ENCODE peak calls at places on chromosome X, in five cellular contexts. I is left kidney; N is WTC11; S is AG08396; B is activated naive CD4-positive, alpha-beta T cell. L is an unnamed sample.

GRCh38 chrX:68838571-68838910 is 9.7 kb downstream of the EFNB1 start:
- DNase-seq in N (no peak), S (no peak), B (no peak), I (no peak), L (no peak)

GRCh38 chrX:131778269-131779218 is 234.7 kb downstream of the OR13H1 start:
- DNase-seq in N (no peak), S (peak; percentile 30), I (no peak), B (peak; percentile 40), L (no peak)

GRCh38 chrX:110397904-110398303 is 39.3 kb downstream of the RTL9 start:
- DNase-seq in N (no peak), B (no peak), S (no peak), I (peak; percentile 22), L (no peak)

GRCh38 chrX:47194388-47194787 is 759 bp downstream of the UBA1 start:
- DNase-seq in I (no peak), B (no peak), S (no peak), N (no peak), L (no peak)

GRCh38 chrX:2817036-2817435 is 11.7 kb upstream of the GYG2 start:
- DNase-seq in S (no peak), N (no peak), B (no peak), I (no peak), L (no peak)

GRCh38 chrX:9340619-9341304 is 124.1 kb upstream of the TBL1X start:
- DNase-seq in I (no peak), N (no peak), B (peak; percentile 34), S (no peak), L (peak; percentile 21)

GRCh38 chrX:30930679-30931078 is 41.6 kb upstream of the TAB3 start:
- DNase-seq in I (no peak), S (no peak), B (no peak), N (no peak), L (no peak)

GRCh38 chrX:20438871-20439526 is 172.3 kb upstream of the RPS6KA3 start:
- DNase-seq in S (no peak), B (no peak), N (no peak), I (peak; percentile 9), L (no peak)

GRCh38 chrX:110097920-110098319 is 95.0 kb downstream of the TMEM164 start:
- DNase-seq in S (no peak), I (no peak), N (no peak), B (no peak), L (no peak)

GRCh38 chrX:48613502-48614160 is 16.3 kb downstream of the WDR13 start:
- DNase-seq in B (no peak), N (no peak), I (no peak), S (peak; percentile 36), L (no peak)

GRCh38 chrX:78029663-78030062 is 60.2 kb upstream of the PGAM4 start:
- DNase-seq in B (no peak), S (peak; percentile 38), N (peak; percentile 20), I (peak; percentile 29), L (peak; percentile 8)

GRCh38 chrX:47637546-47638195 is 7.9 kb upstream of the CFP start:
- DNase-seq in N (peak; percentile 70), B (peak; percentile 23), I (peak; percentile 56), S (no peak), L (no peak)

GRCh38 chrX:44462851-44463250 is 79.8 kb downstream of the FUNDC1 start:
- DNase-seq in S (peak; percentile 17), N (no peak), B (no peak), I (peak; percentile 22), L (no peak)

GRCh38 chrX:67555578-67556203 is 11.9 kb downstream of the AR start:
- DNase-seq in I (peak; percentile 3), N (peak; percentile 41), B (no peak), S (peak; percentile 50), L (peak; percentile 19)

GRCh38 chrX:11480626-11481025 is 185.1 kb downstream of the ARHGAP6 start:
- DNase-seq in I (no peak), N (no peak), B (no peak), S (no peak), L (no peak)

GRCh38 chrX:154490021-154490413 is 412 bp downstream of the SLC10A3 start:
- DNase-seq in I (peak; percentile 31), S (peak; percentile 54), B (no peak), N (no peak), L (peak; percentile 45)

GRCh38 chrX:10557166-10557565 is 63.2 kb downstream of the MID1 start:
- DNase-seq in N (no peak), B (no peak), S (no peak), I (no peak), L (no peak)

GRCh38 chrX:11109968-11110367 is 1.2 kb upstream of the HCCS start:
- DNase-seq in S (no peak), N (no peak), I (no peak), B (no peak), L (no peak)

GRCh38 chrX:124736553-124737240 is 390.3 kb downstream of the SH2D1A start:
- DNase-seq in I (peak; percentile 18), N (peak; percentile 86), S (no peak), B (peak; percentile 61), L (no peak)

GRCh38 chrX:123960956-123961267 is 594 bp upstream of the STAG2 start:
- DNase-seq in I (no peak), S (no peak), B (no peak), N (no peak), L (no peak)

GRCh38 chrX:12011075-12011474 is 127.2 kb upstream of the FRMPD4 start:
- DNase-seq in S (peak; percentile 23), B (no peak), I (no peak), N (no peak), L (no peak)

GRCh38 chrX:47540754-47541538 is 20.1 kb upstream of the ARAF start:
- DNase-seq in N (peak; percentile 54), B (no peak), I (peak; percentile 96), S (peak; percentile 89), L (peak; percentile 89)

GRCh38 chrX:132184871-132185270 is 34.4 kb downstream of the RAP2C start:
- DNase-seq in I (no peak), S (no peak), B (no peak), N (no peak), L (no peak)

GRCh38 chrX:69060631-69061408 is 104.4 kb downstream of the PJA1 start:
- DNase-seq in B (no peak), S (no peak), N (peak; percentile 37), I (peak; percentile 83), L (peak; percentile 37)

GRCh38 chrX:80285131-80285773 is 135.0 kb upstream of the TENT5D start:
- DNase-seq in I (peak; percentile 69), N (peak; percentile 39), S (peak; percentile 3), B (no peak), L (peak; percentile 63)

GRCh38 chrX:153598541-153599191 is at the start of gene CCNQ:
- DNase-seq in S (peak; percentile 48), N (peak; percentile 22), I (peak; percentile 46), B (no peak), L (peak; percentile 55)

GRCh38 chrX:153430796-153431195 is 15.1 kb downstream of the TREX2 start:
- DNase-seq in I (no peak), S (no peak), N (no peak), B (no peak), L (no peak)

GRCh38 chrX:10582945-10583344 is 37.4 kb downstream of the MID1 start:
- DNase-seq in B (no peak), I (no peak), S (peak; percentile 26), N (no peak), L (no peak)

GRCh38 chrX:20838477-20838876 is 535.7 kb upstream of the CNKSR2 start:
- DNase-seq in B (no peak), S (no peak), N (no peak), I (no peak), L (no peak)

GRCh38 chrX:109685656-109686078 is 47.4 kb downstream of the ACSL4 start:
- DNase-seq in B (no peak), S (no peak), N (no peak), I (no peak), L (no peak)

GRCh38 chrX:20743054-20743453 is 476.3 kb upstream of the RPS6KA3 start:
- DNase-seq in B (no peak), I (peak; percentile 2), S (no peak), N (no peak), L (no peak)

GRCh38 chrX:34656842-34657780 is at the start of gene TMEM47:
- DNase-seq in S (peak; percentile 84), I (peak; percentile 88), N (peak; percentile 84), B (no peak), L (peak; percentile 93)

GRCh38 chrX:31331045-31331444 is 259.2 kb upstream of the FTHL17 start:
- DNase-seq in B (no peak), N (no peak), I (no peak), S (no peak), L (no peak)

GRCh38 chrX:28901637-28902036 is 314.4 kb downstream of the IL1RAPL1 start:
- DNase-seq in I (no peak), N (no peak), B (no peak), S (no peak), L (no peak)

GRCh38 chrX:109389917-109390316 is 92.0 kb downstream of the GUCY2F start:
- DNase-seq in S (no peak), N (no peak), B (no peak), I (no peak), L (no peak)

L was measured in hepatocyte.